ENCODE peak calls at places on chromosomes 12 and 14, in six cellular contexts. F is esophagus muscularis mucosa; A is CD8-positive, alpha-beta T cell; O is RWPE1; C is ovary; M is WTC11. L is an unnamed sample.

GRCh38 chr12:52003016-52003550 is 3.7 kb upstream of the TAMALIN start:
- DNase-seq in O (no peak), C (no peak), F (no peak), A (no peak), M (no peak), L (no peak)

GRCh38 chr12:123492290-123492689 is 34.4 kb downstream of the SNRNP35 start:
- DNase-seq in F (no peak), M (no peak), O (no peak), A (no peak), C (no peak), L (no peak)

GRCh38 chr12:51210690-51211395 is 7.0 kb downstream of the POU6F1 start:
- DNase-seq in F (no peak), C (no peak), M (no peak), O (no peak), A (no peak), L (no peak)

GRCh38 chr14:101226603-101227425 is 323.3 kb upstream of the RTL1 start:
- DNase-seq in F (peak), O (no peak), M (no peak), A (no peak), C (no peak), L (no peak)

GRCh38 chr12:124381454-124382207 is 86.7 kb downstream of the RFLNA start:
- DNase-seq in C (peak), O (peak), M (no peak), F (peak), A (no peak), L (no peak)

GRCh38 chr14:50447491-50447890 is 50.8 kb upstream of the CDKL1 start:
- DNase-seq in M (no peak), A (no peak), O (peak), C (no peak), F (no peak), L (no peak)

GRCh38 chr12:100661300-100661951 is 87.9 kb downstream of the GAS2L3 start:
- DNase-seq in A (no peak), F (no peak), M (no peak), O (no peak), C (no peak), L (no peak)

GRCh38 chr12:26741828-26742227 is 91.2 kb downstream of the ITPR2 start:
- DNase-seq in M (no peak), F (no peak), A (no peak), C (no peak), O (no peak), L (no peak)

GRCh38 chr14:20855652-20856291 is 35.4 kb upstream of the RNASE3 start:
- DNase-seq in M (peak), O (peak), C (no peak), A (peak), F (no peak), L (no peak)

GRCh38 chr12:12156835-12157234 is 86.1 kb downstream of the BCL2L14 start:
- DNase-seq in C (no peak), M (no peak), O (no peak), A (no peak), F (no peak), L (no peak)

GRCh38 chr12:46507766-46508165 is 135.2 kb upstream of the SLC38A2 start:
- DNase-seq in O (no peak), F (no peak), C (no peak), A (no peak), M (no peak), L (no peak)

GRCh38 chr14:23524954-23525353 is 26.6 kb downstream of the ZFHX2 start:
- DNase-seq in O (no peak), A (no peak), M (no peak), C (no peak), F (no peak), L (no peak)

GRCh38 chr12:53424626-53425514 is 1.2 kb downstream of the AMHR2 start:
- DNase-seq in O (no peak), M (no peak), A (no peak), C (peak), F (no peak), L (no peak)

GRCh38 chr14:102868956-102869531 is 53.4 kb upstream of the AMN start:
- DNase-seq in M (no peak), F (no peak), O (no peak), C (no peak), A (no peak), L (no peak)

GRCh38 chr12:63978519-63978918 is 134.0 kb downstream of the SRGAP1 start:
- DNase-seq in A (no peak), O (peak), C (no peak), F (no peak), M (no peak), L (no peak)

GRCh38 chr14:69582829-69583228 is 8.2 kb upstream of the CCDC177 start:
- DNase-seq in C (no peak), A (no peak), O (no peak), M (no peak), F (no peak), L (no peak)

GRCh38 chr14:69581316-69581935 is 6.8 kb upstream of the CCDC177 start:
- DNase-seq in A (no peak), F (no peak), O (no peak), M (no peak), C (no peak), L (no peak)

GRCh38 chr14:69582207-69582606 is 7.5 kb upstream of the CCDC177 start:
- DNase-seq in C (no peak), F (no peak), M (no peak), A (no peak), O (no peak), L (no peak)

GRCh38 chr14:69579476-69579875 is 4.8 kb upstream of the CCDC177 start:
- DNase-seq in A (no peak), F (no peak), C (no peak), M (no peak), O (no peak), L (no peak)

GRCh38 chr14:69580009-69580577 is 5.4 kb upstream of the CCDC177 start:
- DNase-seq in C (no peak), F (no peak), A (no peak), M (peak), O (peak), L (no peak)
- TF ChIP-seq CTCF in C (no peak), F (peak), A (no peak), M (peak), O (peak), L (peak)

GRCh38 chr14:38618514-38618913 is 362.6 kb upstream of the CLEC14A start:
- DNase-seq in M (no peak), F (no peak), C (no peak), A (no peak), O (no peak), L (no peak)
- TF ChIP-seq CTCF in M (no peak), F (no peak), C (no peak), A (no peak), O (no peak), L (no peak)

DNA sequence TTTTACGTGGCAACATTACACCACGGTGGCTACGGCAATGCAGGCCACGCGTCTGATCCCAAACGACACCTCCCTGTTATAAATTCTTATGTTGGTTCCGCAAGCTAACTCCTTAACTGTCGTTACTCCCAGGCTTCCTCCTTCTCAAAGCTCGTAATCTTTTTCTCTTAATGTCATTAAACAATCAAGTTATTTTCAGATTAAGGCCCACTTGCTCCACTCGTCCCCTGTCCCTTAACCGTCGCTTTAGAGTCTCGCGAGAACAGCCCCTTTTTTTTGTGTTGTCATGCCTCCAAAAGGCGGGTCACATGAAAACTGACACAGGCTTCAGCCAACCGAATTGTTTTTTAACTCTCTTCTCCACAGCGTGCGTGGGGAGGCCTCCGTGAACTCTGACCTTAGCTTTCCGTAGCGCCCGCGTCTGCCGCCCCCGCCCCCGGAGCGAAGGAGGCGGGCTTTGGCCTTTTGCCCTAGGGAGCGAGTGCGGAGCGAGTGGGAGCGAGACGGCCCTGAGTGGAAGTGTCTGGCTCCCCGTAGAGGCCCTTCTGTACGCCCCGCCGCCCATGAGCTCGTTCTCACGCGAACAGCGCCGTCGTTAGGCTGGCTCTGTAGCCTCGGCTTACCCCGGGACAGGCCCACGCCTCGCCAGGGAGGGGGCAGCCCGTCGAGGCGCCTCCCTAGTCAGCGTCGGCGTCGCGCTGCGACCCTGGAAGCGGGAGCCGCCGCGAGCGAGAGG is at the start of gene CAND1:
- DNase-seq in F (peak), C (peak), O (peak), M (peak), A (peak), L (peak)
- TF ChIP-seq CTCF in F (no peak), C (peak), O (no peak), M (no peak), A (no peak), L (no peak)

GRCh38 chr12:92147491-92147890 is 1.8 kb upstream of the BTG1 start:
- DNase-seq in M (no peak), C (no peak), O (no peak), F (no peak), A (no peak), L (no peak)

GRCh38 chr12:92146497-92146828 is 817 bp upstream of the BTG1 start:
- DNase-seq in C (no peak), A (no peak), M (no peak), F (no peak), O (no peak), L (no peak)

GRCh38 chr12:92145731-92146496 is at the start of gene BTG1:
- DNase-seq in F (peak), O (peak), C (peak), M (peak), A (peak), L (peak)

GRCh38 chr12:92145481-92145730 is 240 bp downstream of the BTG1 start:
- DNase-seq in M (no peak), A (no peak), F (no peak), O (no peak), C (no peak), L (no peak)

GRCh38 chr12:92146865-92147264 is 1.2 kb upstream of the BTG1 start:
- DNase-seq in O (no peak), C (no peak), F (no peak), M (no peak), A (no peak), L (no peak)
- TF ChIP-seq CTCF in O (no peak), C (no peak), F (no peak), M (no peak), A (no peak), L (no peak)

DNA sequence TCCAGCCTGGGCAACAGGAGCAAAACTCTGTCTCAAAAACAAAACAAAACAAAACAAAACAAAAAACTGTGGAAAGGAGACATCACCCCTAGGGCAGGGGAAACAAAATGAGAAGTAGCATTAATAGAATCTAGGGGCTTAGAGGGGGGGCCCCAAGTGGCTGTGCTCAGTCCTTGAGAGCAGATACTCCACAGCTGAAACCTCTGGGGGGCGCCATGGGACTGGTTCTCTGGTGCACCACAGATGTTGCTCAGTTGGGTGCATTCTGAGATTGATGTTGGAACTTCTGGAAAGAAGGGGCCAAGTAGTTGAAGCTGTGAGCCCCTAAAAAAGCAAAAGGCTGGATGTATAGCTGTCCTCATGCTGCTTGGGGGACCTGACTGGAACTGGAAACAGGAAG is 11.8 kb upstream of the SYNE2 start:
- DNase-seq in F (no peak), M (peak), O (no peak), A (peak), C (no peak), L (no peak)
- TF ChIP-seq CTCF in F (no peak), M (peak), O (no peak), A (peak), C (no peak), L (peak)

DNA sequence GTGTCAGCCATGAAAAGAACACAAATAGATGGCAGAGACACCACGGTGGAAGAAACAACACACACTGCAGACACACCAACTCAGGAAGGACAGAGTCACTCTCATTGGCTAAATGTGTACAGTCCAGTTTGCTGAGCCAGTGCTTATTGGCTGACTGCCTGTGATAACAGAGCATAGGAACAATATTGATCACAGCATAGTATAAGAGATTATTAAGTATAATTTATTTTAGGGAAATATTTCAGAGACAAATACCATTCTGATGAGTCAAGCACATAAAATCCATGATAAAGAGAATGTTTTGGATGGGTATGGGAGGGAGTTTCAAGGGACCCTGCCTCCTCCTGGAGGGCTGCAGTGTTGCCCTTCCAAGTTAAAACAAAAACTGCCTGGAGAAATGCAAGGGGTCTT is 50.9 kb downstream of the BTG1 start:
- DNase-seq in C (no peak), O (peak), F (no peak), A (no peak), M (no peak), L (no peak)
- TF ChIP-seq CTCF in C (no peak), O (no peak), F (no peak), A (no peak), M (no peak), L (no peak)

GRCh38 chr12:1540690-1541089 is 53.7 kb downstream of the FBXL14 start:
- DNase-seq in O (peak), F (no peak), C (no peak), A (no peak), M (no peak), L (no peak)

GRCh38 chr12:1546931-1547640 is 47.3 kb downstream of the FBXL14 start:
- DNase-seq in A (no peak), M (no peak), C (no peak), O (no peak), F (no peak), L (no peak)

GRCh38 chr12:1542599-1542998 is 51.8 kb downstream of the FBXL14 start:
- DNase-seq in A (no peak), O (no peak), M (no peak), C (no peak), F (no peak), L (no peak)

DNA sequence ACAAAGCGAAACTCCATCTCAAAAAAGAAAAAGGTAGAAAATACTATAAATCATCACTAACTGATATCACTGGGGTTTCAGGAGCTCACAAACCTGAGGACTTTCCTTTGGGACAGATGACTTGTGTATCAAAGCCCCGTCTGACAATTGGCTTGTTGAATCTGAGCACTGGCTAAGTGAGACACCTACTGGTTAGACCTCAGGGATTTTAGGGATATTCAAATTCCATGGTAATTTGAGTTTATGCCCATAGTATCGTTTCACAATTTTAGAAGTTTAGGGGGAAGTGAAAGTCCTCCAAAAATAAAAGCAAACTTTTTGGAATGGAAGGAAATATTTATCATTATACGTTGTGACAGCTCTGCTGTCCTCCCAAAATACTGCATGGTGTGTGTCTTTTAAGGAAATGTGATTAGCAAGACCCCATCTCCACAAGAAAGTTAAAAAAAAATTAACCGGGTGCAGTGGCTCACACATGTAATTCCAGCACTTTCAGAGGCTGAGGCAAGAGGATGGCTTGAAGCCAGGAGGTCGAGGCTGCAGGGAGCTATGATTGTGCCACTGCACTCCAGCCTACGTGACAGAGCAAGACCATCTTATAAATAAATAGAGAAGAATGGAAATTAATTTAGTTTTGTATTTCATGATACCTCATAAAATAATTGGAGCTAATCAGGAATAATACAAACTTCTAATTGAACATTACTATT is 49.2 kb downstream of the FBXL14 start:
- DNase-seq in M (no peak), O (no peak), F (no peak), C (no peak), A (no peak), L (no peak)
- TF ChIP-seq CTCF in M (no peak), O (no peak), F (peak), C (no peak), A (no peak), L (peak)

GRCh38 chr14:34874386-34875030 is 652 bp downstream of the BAZ1A start:
- DNase-seq in A (peak), F (no peak), C (peak), O (peak), M (peak), L (no peak)
- TF ChIP-seq CTCF in A (peak), F (no peak), C (no peak), O (peak), M (no peak), L (no peak)

DNA sequence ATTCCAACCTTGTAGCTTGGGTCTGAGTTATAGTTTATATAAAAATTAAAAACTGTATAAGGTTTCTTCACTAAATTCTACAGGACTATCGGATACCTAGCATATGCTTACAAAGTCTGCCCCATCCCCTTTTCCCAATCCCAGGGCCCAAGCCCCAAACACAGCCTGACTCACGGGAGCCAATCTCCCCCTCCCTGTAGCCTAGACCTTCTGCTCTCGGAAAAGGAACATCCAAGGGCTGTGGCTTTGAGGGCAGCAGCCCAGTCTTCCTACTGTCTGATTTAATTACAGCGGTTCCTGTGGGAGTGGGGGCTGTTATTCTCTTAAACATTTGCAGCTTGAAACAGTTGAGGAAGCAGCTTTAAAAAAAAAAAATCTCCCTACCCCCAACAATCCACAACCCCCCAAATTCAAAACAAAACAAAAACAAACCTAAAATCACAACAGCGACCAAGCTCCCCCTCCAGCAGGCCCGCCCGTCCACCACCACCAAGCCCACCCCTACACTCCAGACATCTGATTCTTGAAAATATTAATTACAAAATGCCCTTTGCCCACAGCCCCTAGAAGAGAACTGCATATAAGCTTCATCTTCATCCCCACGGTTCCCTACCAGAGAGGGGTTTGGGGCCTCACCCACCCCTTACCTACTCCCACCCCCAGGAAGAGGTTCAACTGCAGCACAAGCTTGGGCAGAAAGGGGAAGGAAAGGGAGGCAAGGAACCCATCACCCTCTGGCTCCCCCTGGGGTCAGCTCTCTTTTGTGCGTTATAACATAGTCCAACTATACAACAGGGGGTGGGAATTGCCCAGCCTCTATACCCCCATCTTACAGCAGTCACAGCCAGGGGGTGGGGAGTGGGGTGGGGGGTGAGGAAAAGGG is 1.1 kb upstream of the PRKAG1 start:
- DNase-seq in C (no peak), A (peak), F (no peak), O (peak), M (peak), L (peak)
- TF ChIP-seq CTCF in C (no peak), A (no peak), F (no peak), O (peak), M (no peak), L (peak)

GRCh38 chr12:94795520-94795919 is 145.2 kb upstream of the TMCC3 start:
- DNase-seq in M (no peak), F (no peak), C (peak), O (peak), A (no peak), L (no peak)
- TF ChIP-seq CTCF in M (no peak), F (no peak), C (no peak), O (no peak), A (no peak), L (no peak)

L was measured in D721Med.